ENCODE peak calls at places on chromosome 1, in eight cellular contexts. Q is IMR-90; H is epithelial cell of prostate; Y is tibial artery; W is CD4-positive, CD25-positive, alpha-beta regulatory T cell; J is CD8-positive, alpha-beta memory T cell; C is A673; Z is heart right ventricle. D is an unnamed sample.

GRCh38 chr1:46809904-46810303 is 11.1 kb downstream of the CYP4B1 start:
- DNase-seq in Q (no peak), H (no peak), Y (no peak), W (no peak), J (no peak), C (no peak), Z (no peak), D (no peak)

GRCh38 chr1:200226969-200227303 is 182.9 kb downstream of the ZNF281 start:
- DNase-seq in Q (no peak), H (no peak), Y (no peak), W (no peak), J (no peak), C (no peak), Z (no peak), D (no peak)

GRCh38 chr1:50930965-50931737 is 28.9 kb downstream of the FAF1 start:
- DNase-seq in Q (peak; percentile 19), H (no peak), Y (no peak), W (no peak), J (no peak), C (no peak), Z (no peak), D (no peak)

GRCh38 chr1:245685111-245685810 is 530.5 kb downstream of the KIF26B start:
- DNase-seq in Q (no peak), H (no peak), Y (no peak), W (no peak), J (no peak), C (no peak), Z (no peak), D (no peak)

GRCh38 chr1:8109226-8109625 is 83.1 kb upstream of the ERRFI1 start:
- DNase-seq in Q (no peak), H (no peak), Y (no peak), W (no peak), J (no peak), C (no peak), Z (no peak), D (no peak)

GRCh38 chr1:89100366-89100765 is 25.5 kb downstream of the GBP2 start:
- DNase-seq in Q (no peak), H (no peak), Y (no peak), W (no peak), J (no peak), C (no peak), Z (no peak), D (no peak)

GRCh38 chr1:200288226-200288625 is 121.6 kb downstream of the ZNF281 start:
- DNase-seq in Q (no peak), H (no peak), Y (no peak), W (no peak), J (no peak), C (no peak), Z (no peak), D (no peak)

GRCh38 chr1:94974824-94975223 is 47.9 kb upstream of the CNN3 start:
- DNase-seq in Q (peak; percentile 94), H (peak; percentile 33), Y (no peak), W (no peak), J (no peak), C (no peak), Z (no peak), D (no peak)

GRCh38 chr1:83901547-83902155 is 97.3 kb downstream of the TTLL7 start:
- DNase-seq in Q (peak; percentile 93), H (peak; percentile 87), Y (no peak), W (no peak), J (no peak), C (peak; percentile 22), Z (no peak), D (no peak)

GRCh38 chr1:116064616-116065015 is 46.6 kb upstream of the MAB21L3 start:
- DNase-seq in Q (no peak), H (no peak), Y (no peak), W (no peak), J (no peak), C (peak; percentile 39), Z (no peak), D (no peak)

GRCh38 chr1:85047472-85048295 is 616 bp downstream of the MCOLN3 start:
- DNase-seq in Q (no peak), H (no peak), Y (no peak), W (no peak), J (no peak), C (no peak), Z (no peak), D (peak; percentile 48)

GRCh38 chr1:29516063-29516820 is 279.9 kb downstream of the PTPRU start:
- DNase-seq in Q (no peak), H (no peak), Y (peak; percentile 25), W (no peak), J (no peak), C (no peak), Z (no peak), D (no peak)

GRCh38 chr1:226482975-226483660 is 65.4 kb upstream of the STUM start:
- DNase-seq in Q (no peak), H (no peak), Y (no peak), W (no peak), J (no peak), C (peak; percentile 21), Z (no peak), D (peak; percentile 42)

GRCh38 chr1:113246929-113247328 is 143.4 kb upstream of the MAGI3 start:
- DNase-seq in Q (no peak), H (no peak), Y (no peak), W (no peak), J (no peak), C (no peak), Z (no peak), D (no peak)

GRCh38 chr1:70090146-70090545 is 115.2 kb downstream of the LRRC40 start:
- DNase-seq in Q (peak; percentile 9), H (no peak), Y (no peak), W (no peak), J (no peak), C (no peak), Z (no peak), D (no peak)
- H3K27ac ChIP-seq in Q (peak overlapping the region; percentile 55), H (no peak overlapping the region), Y (no peak overlapping the region), W (no peak overlapping the region), J (no peak overlapping the region), C (no peak overlapping the region), Z (no peak overlapping the region), D (no peak overlapping the region)

GRCh38 chr1:41380195-41380594 is 19.0 kb downstream of the FOXO6 start:
- DNase-seq in Q (no peak), H (no peak), Y (no peak), W (no peak), J (no peak), C (no peak), Z (no peak), D (no peak)
- H3K27ac ChIP-seq in Q (no peak overlapping the region), H (no peak overlapping the region), Y (peak overlapping the region; percentile 99), W (no peak overlapping the region), J (no peak overlapping the region), C (peak overlapping the region; percentile 35), Z (no peak overlapping the region), D (peak overlapping the region; percentile 82)

GRCh38 chr1:166972827-166973226 is 2.5 kb downstream of the ILDR2 start:
- DNase-seq in Q (no peak), H (no peak), Y (no peak), W (no peak), J (no peak), C (no peak), Z (no peak), D (no peak)

GRCh38 chr1:166977951-166978350 is 2.6 kb upstream of the ILDR2 start:
- DNase-seq in Q (no peak), H (no peak), Y (no peak), W (no peak), J (no peak), C (no peak), Z (no peak), D (no peak)

GRCh38 chr1:166974647-166975345 is 544 bp downstream of the ILDR2 start:
- DNase-seq in Q (no peak), H (no peak), Y (no peak), W (no peak), J (no peak), C (no peak), Z (no peak), D (peak; percentile 12)

GRCh38 chr1:166978795-166979194 is 3.5 kb upstream of the ILDR2 start:
- DNase-seq in Q (no peak), H (no peak), Y (no peak), W (no peak), J (no peak), C (no peak), Z (no peak), D (no peak)

GRCh38 chr1:166975361-166976129 is at the start of gene ILDR2:
- DNase-seq in Q (peak; percentile 5), H (no peak), Y (peak; percentile 66), W (peak; percentile 15), J (no peak), C (peak; percentile 48), Z (peak; percentile 32), D (peak; percentile 60)
- H3K27ac ChIP-seq in Q (no peak within 1 kb of the TSS), H (no peak within 1 kb of the TSS), Y (peak within 1 kb of the TSS; percentile 50), W (no peak within 1 kb of the TSS), J (no peak within 1 kb of the TSS), C (no peak within 1 kb of the TSS), Z (peak within 1 kb of the TSS; percentile 61), D (no peak within 1 kb of the TSS)

GRCh38 chr1:9267827-9268581 is 24.7 kb upstream of the SPSB1 start:
- DNase-seq in Q (no peak), H (no peak), Y (no peak), W (no peak), J (no peak), C (no peak), Z (no peak), D (no peak)

GRCh38 chr1:9267352-9267686 is 25.4 kb upstream of the SPSB1 start:
- DNase-seq in Q (no peak), H (no peak), Y (no peak), W (no peak), J (no peak), C (no peak), Z (no peak), D (no peak)

GRCh38 chr1:9265037-9265436 is 27.7 kb upstream of the SPSB1 start:
- DNase-seq in Q (no peak), H (no peak), Y (no peak), W (no peak), J (no peak), C (no peak), Z (no peak), D (no peak)

GRCh38 chr1:9263984-9264929 is 28.4 kb upstream of the SPSB1 start:
- DNase-seq in Q (no peak), H (no peak), Y (peak; percentile 58), W (no peak), J (no peak), C (no peak), Z (no peak), D (no peak)

GRCh38 chr1:9265966-9266365 is 26.7 kb upstream of the SPSB1 start:
- DNase-seq in Q (no peak), H (no peak), Y (no peak), W (no peak), J (no peak), C (no peak), Z (no peak), D (no peak)
- H3K27ac ChIP-seq in Q (no peak overlapping the region), H (no peak overlapping the region), Y (peak overlapping the region; percentile 24), W (no peak overlapping the region), J (no peak overlapping the region), C (no peak overlapping the region), Z (no peak overlapping the region), D (no peak overlapping the region)

DNA sequence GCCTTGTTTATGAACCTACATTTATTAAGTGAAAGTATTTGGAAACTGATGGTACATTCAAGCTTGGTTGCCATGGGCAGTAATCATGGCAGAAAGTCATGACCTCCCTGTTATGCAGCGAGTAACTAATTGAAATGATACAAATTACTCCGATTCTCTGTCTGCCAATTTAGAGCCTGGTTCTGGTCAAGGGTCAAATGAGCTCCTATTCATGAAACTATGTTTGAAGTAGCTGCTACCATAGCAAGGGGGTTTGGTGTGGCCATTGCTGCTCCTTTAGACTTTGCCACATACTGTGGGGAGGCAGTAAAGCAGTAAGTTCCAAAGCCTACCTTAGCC is 187.2 kb upstream of the FOXD3 start:
- DNase-seq in Q (no peak), H (no peak), Y (no peak), W (no peak), J (no peak), C (no peak), Z (no peak), D (no peak)
- H3K27ac ChIP-seq in Q (no peak overlapping the region), H (no peak overlapping the region), Y (no peak overlapping the region), W (no peak overlapping the region), J (no peak overlapping the region), C (no peak overlapping the region), Z (no peak overlapping the region), D (no peak overlapping the region)

D was measured in WERI-Rb-1.